ENCODE peak calls at places on chromosomes 3 and 15, in nine cellular contexts. One of them, this sample, is unnamed.
A peak's percentile ranks its signal among the peaks of the same experiment; 100 is the strongest.

GRCh38 chr3:120705851-120706582 is 24.0 kb upstream of the HGD start:
- DNase-seq in stomach: no peak
- DNase-seq in hepatocyte: no peak
- DNase-seq in kidney: no peak
- DNase-seq in ovary: no peak
- DNase-seq in SJSA1: no peak
- DNase-seq in tibial artery: no peak
- DNase-seq in Panc1: no peak
- DNase-seq in adipocyte: no peak
- DNase-seq in this sample: no peak

GRCh38 chr3:176739169-176739568 is 458.1 kb downstream of the TBL1XR1 start:
- DNase-seq in stomach: no peak
- DNase-seq in hepatocyte: peak; percentile 40
- DNase-seq in kidney: no peak
- DNase-seq in ovary: no peak
- DNase-seq in SJSA1: no peak
- DNase-seq in tibial artery: no peak
- DNase-seq in Panc1: no peak
- DNase-seq in adipocyte: peak; percentile 28
- DNase-seq in this sample: no peak

GRCh38 chr3:120017692-120018091 is 76.6 kb downstream of the GSK3B start:
- DNase-seq in stomach: no peak
- DNase-seq in hepatocyte: no peak
- DNase-seq in kidney: no peak
- DNase-seq in ovary: no peak
- DNase-seq in SJSA1: no peak
- DNase-seq in tibial artery: no peak
- DNase-seq in Panc1: no peak
- DNase-seq in adipocyte: no peak
- DNase-seq in this sample: no peak

GRCh38 chr15:100517820-100518219 is 10.9 kb downstream of the CERS3 start:
- DNase-seq in stomach: no peak
- DNase-seq in hepatocyte: no peak
- DNase-seq in kidney: no peak
- DNase-seq in ovary: no peak
- DNase-seq in SJSA1: no peak
- DNase-seq in tibial artery: no peak
- DNase-seq in Panc1: no peak
- DNase-seq in adipocyte: no peak
- DNase-seq in this sample: no peak

GRCh38 chr3:139677341-139678155 is at the start of gene NMNAT3:
- DNase-seq in stomach: peak; percentile 88
- DNase-seq in hepatocyte: peak; percentile 95
- DNase-seq in kidney: peak; percentile 95
- DNase-seq in ovary: peak; percentile 92
- DNase-seq in SJSA1: no peak
- DNase-seq in tibial artery: peak; percentile 81
- DNase-seq in Panc1: no peak
- DNase-seq in adipocyte: peak; percentile 72
- DNase-seq in this sample: peak; percentile 90

GRCh38 chr3:111538687-111539086 is 3.3 kb upstream of the CD96 start:
- DNase-seq in stomach: no peak
- DNase-seq in hepatocyte: no peak
- DNase-seq in kidney: no peak
- DNase-seq in ovary: no peak
- DNase-seq in SJSA1: peak; percentile 42
- DNase-seq in tibial artery: no peak
- DNase-seq in Panc1: no peak
- DNase-seq in adipocyte: peak; percentile 73
- DNase-seq in this sample: no peak

GRCh38 chr3:155870945-155871745 is 695 bp downstream of the GMPS start:
- DNase-seq in stomach: peak; percentile 58
- DNase-seq in hepatocyte: peak; percentile 62
- DNase-seq in kidney: peak; percentile 85
- DNase-seq in ovary: peak; percentile 70
- DNase-seq in SJSA1: peak; percentile 48
- DNase-seq in tibial artery: peak; percentile 67
- DNase-seq in Panc1: no peak
- DNase-seq in adipocyte: peak; percentile 76
- DNase-seq in this sample: peak; percentile 71

GRCh38 chr3:195196266-195196665 is 74.7 kb downstream of the XXYLT1 start:
- DNase-seq in stomach: peak; percentile 3
- DNase-seq in hepatocyte: no peak
- DNase-seq in kidney: peak; percentile 39
- DNase-seq in ovary: no peak
- DNase-seq in SJSA1: no peak
- DNase-seq in tibial artery: no peak
- DNase-seq in Panc1: no peak
- DNase-seq in adipocyte: peak; percentile 74
- DNase-seq in this sample: no peak

GRCh38 chr3:32994045-32994444 is 42.6 kb downstream of the CCR4 start:
- DNase-seq in stomach: no peak
- DNase-seq in hepatocyte: no peak
- DNase-seq in kidney: no peak
- DNase-seq in ovary: no peak
- DNase-seq in SJSA1: no peak
- DNase-seq in tibial artery: no peak
- DNase-seq in Panc1: no peak
- DNase-seq in adipocyte: no peak
- DNase-seq in this sample: no peak

GRCh38 chr3:101643861-101644613 is 32.9 kb downstream of the ZBTB11 start:
- DNase-seq in stomach: no peak
- DNase-seq in hepatocyte: no peak
- DNase-seq in kidney: no peak
- DNase-seq in ovary: no peak
- DNase-seq in SJSA1: no peak
- DNase-seq in tibial artery: no peak
- DNase-seq in Panc1: no peak
- DNase-seq in adipocyte: peak; percentile 10
- DNase-seq in this sample: no peak

GRCh38 chr3:196661400-196661799 is 21.9 kb downstream of the NRROS start:
- DNase-seq in stomach: no peak
- DNase-seq in hepatocyte: no peak
- DNase-seq in kidney: peak; percentile 53
- DNase-seq in ovary: no peak
- DNase-seq in SJSA1: no peak
- DNase-seq in tibial artery: no peak
- DNase-seq in Panc1: no peak
- DNase-seq in adipocyte: no peak
- DNase-seq in this sample: no peak

GRCh38 chr15:49621327-49622210 is 721 bp downstream of the DTWD1 start:
- DNase-seq in stomach: no peak
- DNase-seq in hepatocyte: no peak
- DNase-seq in kidney: no peak
- DNase-seq in ovary: no peak
- DNase-seq in SJSA1: no peak
- DNase-seq in tibial artery: no peak
- DNase-seq in Panc1: no peak
- DNase-seq in adipocyte: peak; percentile 36
- DNase-seq in this sample: no peak

GRCh38 chr3:51983578-51984268 is 388 bp downstream of the ACY1 start:
- DNase-seq in stomach: no peak
- DNase-seq in hepatocyte: no peak
- DNase-seq in kidney: no peak
- DNase-seq in ovary: no peak
- DNase-seq in SJSA1: no peak
- DNase-seq in tibial artery: no peak
- DNase-seq in Panc1: no peak
- DNase-seq in adipocyte: no peak
- DNase-seq in this sample: no peak
- H3K4me3 ChIP-seq in stomach: peak overlapping the region; percentile 63
- H3K4me3 ChIP-seq in hepatocyte: peak overlapping the region; percentile 37
- H3K4me3 ChIP-seq in kidney: peak overlapping the region; percentile 82
- H3K4me3 ChIP-seq in ovary: peak overlapping the region; percentile 61
- H3K4me3 ChIP-seq in SJSA1: peak overlapping the region; percentile 54
- H3K4me3 ChIP-seq in tibial artery: peak overlapping the region; percentile 88
- H3K4me3 ChIP-seq in Panc1: peak overlapping the region; percentile 73
- H3K4me3 ChIP-seq in adipocyte: peak overlapping the region; percentile 81
- H3K4me3 ChIP-seq in this sample: peak overlapping the region; percentile 84

DNA sequence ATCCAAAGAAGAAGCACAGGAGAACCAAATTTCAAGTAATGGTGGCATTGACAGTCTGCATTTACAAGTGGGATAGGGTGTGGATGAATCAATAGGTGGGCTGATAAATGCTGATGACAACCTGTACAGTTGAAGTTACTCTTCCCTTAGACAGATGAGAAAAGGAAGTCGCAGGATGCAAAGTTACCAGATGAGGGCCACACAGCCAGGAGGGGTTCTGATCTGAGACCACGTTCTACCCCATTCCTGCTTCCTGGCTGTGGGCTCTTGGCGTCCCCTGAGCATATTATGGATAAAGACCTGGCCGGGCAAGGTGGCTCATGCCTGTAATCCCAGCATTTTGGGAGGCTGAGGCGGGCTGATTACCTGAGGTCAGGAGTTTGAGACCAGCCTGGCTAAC is 104.6 kb downstream of the EOMES start:
- DNase-seq in stomach: no peak
- DNase-seq in hepatocyte: no peak
- DNase-seq in kidney: no peak
- DNase-seq in ovary: no peak
- DNase-seq in SJSA1: no peak
- DNase-seq in tibial artery: no peak
- DNase-seq in Panc1: no peak
- DNase-seq in adipocyte: no peak
- DNase-seq in this sample: no peak
- H3K9me3 ChIP-seq in stomach: peaks cover 11% of the 10 kb centered on the region
- H3K9me3 ChIP-seq in hepatocyte: no peaks in the 10 kb centered on the region
- H3K9me3 ChIP-seq in kidney: peaks cover 5% of the 10 kb centered on the region
- H3K9me3 ChIP-seq in ovary: peaks cover 7% of the 10 kb centered on the region
- H3K9me3 ChIP-seq in SJSA1: peaks cover 4% of the 10 kb centered on the region
- H3K9me3 ChIP-seq in tibial artery: no peaks in the 10 kb centered on the region
- H3K9me3 ChIP-seq in Panc1: peaks cover 8% of the 10 kb centered on the region
- H3K9me3 ChIP-seq in adipocyte: peaks cover 5% of the 10 kb centered on the region
- H3K9me3 ChIP-seq in this sample: peaks cover 20% of the 10 kb centered on the region

GRCh38 chr3:163721596-163721995 is 1356.7 kb downstream of the SI start:
- DNase-seq in stomach: no peak
- DNase-seq in hepatocyte: no peak
- DNase-seq in kidney: no peak
- DNase-seq in ovary: no peak
- DNase-seq in SJSA1: no peak
- DNase-seq in tibial artery: no peak
- DNase-seq in Panc1: no peak
- DNase-seq in adipocyte: no peak
- DNase-seq in this sample: no peak
- H3K4me3 ChIP-seq in stomach: no peak overlapping the region
- H3K4me3 ChIP-seq in hepatocyte: no peak overlapping the region
- H3K4me3 ChIP-seq in kidney: no peak overlapping the region
- H3K4me3 ChIP-seq in ovary: no peak overlapping the region
- H3K4me3 ChIP-seq in SJSA1: no peak overlapping the region
- H3K4me3 ChIP-seq in tibial artery: no peak overlapping the region
- H3K4me3 ChIP-seq in Panc1: no peak overlapping the region
- H3K4me3 ChIP-seq in adipocyte: no peak overlapping the region
- H3K4me3 ChIP-seq in this sample: no peak overlapping the region

DNA sequence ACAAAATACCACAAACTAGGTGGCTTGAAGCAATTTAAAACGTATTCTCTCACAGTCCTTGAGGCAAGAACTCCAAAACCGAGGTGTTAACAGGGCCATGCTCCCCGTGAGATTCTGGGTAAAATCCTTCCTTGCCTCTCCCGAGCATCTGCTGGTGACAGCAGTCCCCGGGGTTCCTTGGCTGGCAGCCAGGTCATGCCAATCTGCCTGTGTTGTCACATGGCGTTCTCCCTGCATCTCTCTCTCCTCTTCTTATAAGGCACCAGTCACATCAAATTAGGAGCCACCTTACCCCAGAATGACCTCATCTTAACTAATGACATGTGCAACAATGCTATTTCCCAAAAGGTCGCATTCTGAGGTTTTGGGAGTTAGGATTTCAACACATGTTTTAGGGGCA is 26.3 kb upstream of the LRRN1 start:
- DNase-seq in stomach: no peak
- DNase-seq in hepatocyte: no peak
- DNase-seq in kidney: no peak
- DNase-seq in ovary: no peak
- DNase-seq in SJSA1: no peak
- DNase-seq in tibial artery: no peak
- DNase-seq in Panc1: no peak
- DNase-seq in adipocyte: no peak
- DNase-seq in this sample: no peak
- H3K9me3 ChIP-seq in stomach: peaks cover 10% of the 10 kb centered on the region
- H3K9me3 ChIP-seq in hepatocyte: no peaks in the 10 kb centered on the region
- H3K9me3 ChIP-seq in kidney: peaks cover 3% of the 10 kb centered on the region
- H3K9me3 ChIP-seq in ovary: peaks cover 13% of the 10 kb centered on the region
- H3K9me3 ChIP-seq in SJSA1: no peaks in the 10 kb centered on the region
- H3K9me3 ChIP-seq in tibial artery: peaks cover 13% of the 10 kb centered on the region
- H3K9me3 ChIP-seq in Panc1: no peaks in the 10 kb centered on the region
- H3K9me3 ChIP-seq in adipocyte: peaks cover 16% of the 10 kb centered on the region
- H3K9me3 ChIP-seq in this sample: peaks cover 9% of the 10 kb centered on the region

GRCh38 chr15:64333986-64334385 is 22.0 kb downstream of the CSNK1G1 start:
- DNase-seq in stomach: no peak
- DNase-seq in hepatocyte: no peak
- DNase-seq in kidney: no peak
- DNase-seq in ovary: no peak
- DNase-seq in SJSA1: no peak
- DNase-seq in tibial artery: no peak
- DNase-seq in Panc1: no peak
- DNase-seq in adipocyte: peak; percentile 45
- DNase-seq in this sample: no peak
- H3K4me3 ChIP-seq in stomach: no peak overlapping the region
- H3K4me3 ChIP-seq in hepatocyte: no peak overlapping the region
- H3K4me3 ChIP-seq in kidney: no peak overlapping the region
- H3K4me3 ChIP-seq in ovary: no peak overlapping the region
- H3K4me3 ChIP-seq in SJSA1: no peak overlapping the region
- H3K4me3 ChIP-seq in tibial artery: no peak overlapping the region
- H3K4me3 ChIP-seq in Panc1: no peak overlapping the region
- H3K4me3 ChIP-seq in adipocyte: peak overlapping the region; percentile 29
- H3K4me3 ChIP-seq in this sample: no peak overlapping the region

DNA sequence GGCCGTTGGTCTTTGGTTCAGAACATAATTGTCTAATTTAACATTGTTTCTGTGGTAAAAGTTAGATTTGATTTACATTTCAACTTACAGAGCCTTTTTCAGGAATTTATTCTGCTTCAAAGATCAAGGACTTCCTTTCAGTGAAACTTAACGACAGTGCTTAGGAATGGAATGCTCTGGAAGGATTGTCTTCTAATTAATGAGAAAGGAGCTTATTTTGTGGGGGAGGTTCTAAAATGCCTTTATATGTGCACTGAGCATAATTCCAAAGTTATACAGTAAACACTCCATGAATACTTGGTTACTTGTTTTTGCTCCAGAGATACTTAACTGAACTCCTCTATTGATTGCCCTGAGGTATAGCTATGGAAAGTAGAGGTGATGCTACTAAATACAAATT is 75.7 kb downstream of the CACNA1D start:
- DNase-seq in stomach: no peak
- DNase-seq in hepatocyte: no peak
- DNase-seq in kidney: no peak
- DNase-seq in ovary: no peak
- DNase-seq in SJSA1: no peak
- DNase-seq in tibial artery: no peak
- DNase-seq in Panc1: no peak
- DNase-seq in adipocyte: no peak
- DNase-seq in this sample: no peak
- H3K9me3 ChIP-seq in stomach: no peaks in the 10 kb centered on the region
- H3K9me3 ChIP-seq in hepatocyte: no peaks in the 10 kb centered on the region
- H3K9me3 ChIP-seq in kidney: no peaks in the 10 kb centered on the region
- H3K9me3 ChIP-seq in ovary: no peaks in the 10 kb centered on the region
- H3K9me3 ChIP-seq in SJSA1: no peaks in the 10 kb centered on the region
- H3K9me3 ChIP-seq in tibial artery: no peaks in the 10 kb centered on the region
- H3K9me3 ChIP-seq in Panc1: no peaks in the 10 kb centered on the region
- H3K9me3 ChIP-seq in adipocyte: no peaks in the 10 kb centered on the region
- H3K9me3 ChIP-seq in this sample: no peaks in the 10 kb centered on the region